ENCODE peak calls at places on chromosome 19, in seven cellular contexts. V is CD4-positive, alpha-beta T cell; Y is ELR; R is colonic mucosa; F is left ventricle myocardium inferior; S is endothelial cell of umbilical vein; G is iris pigment epithelial cell. N is an unnamed sample.

GRCh38 chr19:29265436-29265835 is 52.5 kb upstream of the UQCRFS1 start:
- DNase-seq in V (no peak), Y (no peak), R (no peak), F (no peak), S (no peak), G (no peak), N (no peak)

GRCh38 chr19:46714523-46715106 is 2.3 kb downstream of the PRKD2 start:
- DNase-seq in V (peak; percentile 47), Y (no peak), R (no peak), F (no peak), S (peak; percentile 44), G (no peak), N (no peak)

GRCh38 chr19:51448011-51448744 is 10.1 kb downstream of the SIGLEC8 start:
- DNase-seq in V (no peak), Y (no peak), R (no peak), F (no peak), S (no peak), G (no peak), N (no peak)

GRCh38 chr19:34962945-34963530 is 991 bp downstream of the ZNF792 start:
- DNase-seq in V (no peak), Y (peak; percentile 60), R (peak; percentile 51), F (no peak), S (peak; percentile 67), G (peak; percentile 15), N (no peak)

GRCh38 chr19:23547816-23548430 is 139.1 kb downstream of the ZNF675 start:
- DNase-seq in V (no peak), Y (peak; percentile 86), R (no peak), F (no peak), S (no peak), G (no peak), N (no peak)

GRCh38 chr19:50384685-50385535 is 763 bp downstream of the POLD1 start:
- DNase-seq in V (no peak), Y (peak; percentile 56), R (no peak), F (no peak), S (no peak), G (peak; percentile 46), N (peak; percentile 27)

GRCh38 chr19:38718747-38719543 is 25.3 kb downstream of the CAPN12 start:
- DNase-seq in V (no peak), Y (no peak), R (no peak), F (peak; percentile 75), S (no peak), G (no peak), N (no peak)

GRCh38 chr19:38405276-38405675 is 2.4 kb downstream of the FAM98C start:
- DNase-seq in V (no peak), Y (no peak), R (no peak), F (no peak), S (no peak), G (no peak), N (no peak)

GRCh38 chr19:35349614-35350521 is 2.2 kb downstream of the FFAR1 start:
- DNase-seq in V (no peak), Y (no peak), R (no peak), F (no peak), S (no peak), G (no peak), N (no peak)

GRCh38 chr19:10583021-10583776 is 3.9 kb downstream of the AP1M2 start:
- DNase-seq in V (no peak), Y (peak; percentile 32), R (no peak), F (no peak), S (no peak), G (no peak), N (no peak)

GRCh38 chr19:3061214-3062161 is 807 bp downstream of the TLE5 start:
- DNase-seq in V (peak; percentile 56), Y (peak; percentile 49), R (peak; percentile 67), F (peak; percentile 73), S (no peak), G (peak; percentile 49), N (no peak)

GRCh38 chr19:17138937-17139598 is 63.5 kb downstream of the MYO9B start:
- DNase-seq in V (no peak), Y (no peak), R (no peak), F (peak; percentile 72), S (no peak), G (no peak), N (no peak)

GRCh38 chr19:13234518-13234917 is 84.3 kb downstream of the IER2 start:
- DNase-seq in V (peak; percentile 34), Y (peak; percentile 66), R (peak; percentile 83), F (peak; percentile 18), S (no peak), G (peak; percentile 11), N (no peak)

GRCh38 chr19:8494158-8494557 is 8.3 kb downstream of the PRAM1 start:
- DNase-seq in V (no peak), Y (no peak), R (no peak), F (no peak), S (no peak), G (no peak), N (no peak)

GRCh38 chr19:17424743-17425365 is 5.0 kb downstream of the MVB12A start:
- DNase-seq in V (no peak), Y (peak; percentile 34), R (peak; percentile 26), F (no peak), S (peak; percentile 48), G (peak; percentile 41), N (no peak)

GRCh38 chr19:47239152-47239551 is 8.2 kb upstream of the BBC3 start:
- DNase-seq in V (no peak), Y (peak; percentile 20), R (no peak), F (no peak), S (no peak), G (no peak), N (no peak)

GRCh38 chr19:1245884-1246816 is 2.2 kb upstream of the MIDN start:
- DNase-seq in V (no peak), Y (no peak), R (peak; percentile 78), F (peak; percentile 89), S (no peak), G (no peak), N (no peak)

GRCh38 chr19:33797821-33798633 is 1.4 kb downstream of the KCTD15 start:
- DNase-seq in V (no peak), Y (peak; percentile 13), R (peak; percentile 84), F (peak; percentile 79), S (peak; percentile 49), G (peak; percentile 74), N (no peak)

GRCh38 chr19:42511340-42511739 is 16.9 kb downstream of the CEACAM1 start:
- DNase-seq in V (no peak), Y (no peak), R (no peak), F (no peak), S (no peak), G (no peak), N (no peak)

GRCh38 chr19:53600217-53600616 is 31.6 kb upstream of the DPRX start:
- DNase-seq in V (no peak), Y (no peak), R (no peak), F (no peak), S (peak; percentile 34), G (no peak), N (no peak)

GRCh38 chr19:3504723-3505122 is 1.4 kb upstream of the FZR1 start:
- DNase-seq in V (no peak), Y (peak; percentile 22), R (no peak), F (no peak), S (no peak), G (peak; percentile 62), N (no peak)

N was measured in bronchial epithelial cell.